ENCODE peak calls at places on chromosomes 3 and 15, in five cellular contexts. S, H, I, Q and G are unnamed samples. For H3K4me1, the result is how much of the 10 kb centered on the place peaks cover.

GRCh38 chr3:18657858-18658820 is 233.0 kb upstream of the SATB1 start:
- DNase-seq in I (no peak), H (peak), S (no peak), Q (peak), G (peak)

GRCh38 chr3:54133196-54133595 is 10.8 kb downstream of the CACNA2D3 start:
- DNase-seq in I (no peak), Q (no peak), S (no peak), H (peak), G (no peak)

GRCh38 chr15:38696120-38696727 is 131.6 kb upstream of the RASGRP1 start:
- DNase-seq in H (no peak), S (no peak), Q (no peak), I (no peak), G (no peak)

GRCh38 chr3:48220746-48221145 is 2.5 kb upstream of the CAMP start:
- DNase-seq in I (no peak), Q (no peak), H (no peak), S (no peak), G (no peak)

GRCh38 chr15:40217166-40217785 is 21.6 kb upstream of the PAK6 start:
- DNase-seq in S (peak), I (no peak), Q (peak), H (peak), G (peak)

GRCh38 chr3:58769065-58769464 is 102.5 kb upstream of the FAM3D start:
- DNase-seq in I (no peak), H (no peak), S (no peak), Q (no peak), G (no peak)

GRCh38 chr3:126507886-126508285 is 9.7 kb downstream of the UROC1 start:
- DNase-seq in I (no peak), S (no peak), Q (no peak), H (no peak), G (no peak)

GRCh38 chr3:196335469-196335868 is 2.7 kb downstream of the TM4SF19 start:
- DNase-seq in S (no peak), Q (no peak), H (no peak), I (no peak), G (no peak)

GRCh38 chr3:90132220-90132619 is 1024.8 kb downstream of the EPHA3 start:
- DNase-seq in S (no peak), H (no peak), Q (no peak), I (no peak), G (no peak)

GRCh38 chr15:26686547-26687187 is 86.2 kb downstream of the GABRB3 start:
- DNase-seq in I (no peak), H (no peak), S (no peak), Q (no peak), G (no peak)

GRCh38 chr15:87661481-87661880 is 595.1 kb downstream of the NTRK3 start:
- DNase-seq in H (peak), I (no peak), S (peak), Q (no peak), G (no peak)

GRCh38 chr3:105369501-105370371 is 3.0 kb downstream of the ALCAM start:
- DNase-seq in I (peak), H (peak), S (peak), Q (peak), G (peak)

GRCh38 chr3:150070271-150070670 is 99.6 kb upstream of the PFN2 start:
- DNase-seq in I (no peak), Q (no peak), H (no peak), S (no peak), G (no peak)

GRCh38 chr3:3603351-3603750 is 195.9 kb upstream of the LRRN1 start:
- DNase-seq in S (no peak), H (peak), I (no peak), Q (no peak), G (no peak)

GRCh38 chr3:132721479-132722164 is 587 bp downstream of the NPHP3 start:
- DNase-seq in Q (peak), H (peak), S (peak), I (peak), G (peak)
- TF ChIP-seq CTCF in Q (peak), H (no peak), S (no peak), I (peak), G (peak)

DNA sequence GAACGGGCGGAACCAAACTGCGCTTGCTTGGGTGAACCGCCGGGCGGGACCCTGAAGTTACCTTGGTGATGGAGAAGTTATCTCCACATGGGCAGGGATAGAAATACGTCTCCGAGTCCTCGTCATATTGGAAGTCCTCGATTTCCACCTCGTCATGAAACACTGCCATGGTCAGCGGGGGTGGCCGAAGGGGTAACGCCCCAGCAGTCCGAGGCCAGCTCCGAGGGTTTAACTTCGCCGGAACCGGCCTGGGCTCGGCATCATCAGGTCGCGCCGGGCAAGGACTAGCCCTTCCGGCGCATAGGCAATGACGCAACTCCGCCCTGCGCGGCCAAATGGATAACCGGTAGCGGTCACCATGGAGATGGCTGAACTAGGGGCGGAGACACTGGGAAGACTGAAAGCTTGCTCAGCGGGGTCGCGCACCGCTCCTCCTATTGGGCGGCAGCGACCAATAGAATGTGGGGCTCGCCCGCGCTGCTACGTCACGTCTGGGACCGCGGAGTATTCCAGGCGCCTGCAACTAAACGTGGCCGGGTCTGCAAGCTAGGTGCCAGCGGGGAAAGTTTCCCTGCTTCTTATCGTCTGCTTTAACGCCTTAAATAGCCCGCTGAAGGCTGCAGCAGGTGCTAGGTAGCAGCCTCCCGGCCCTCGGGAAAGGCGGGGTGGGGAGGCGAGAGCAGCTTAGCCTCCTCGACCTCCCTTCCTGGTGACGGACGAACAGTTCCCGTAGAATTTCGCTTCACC is at the start of the genes DPH3 and OXNAD1:
- DNase-seq in H (peak), Q (peak), S (peak), I (peak), G (peak)
- H3K4me1 ChIP-seq in H (under half), Q (under half), S (under half), I (under half), G (under half)

DNA sequence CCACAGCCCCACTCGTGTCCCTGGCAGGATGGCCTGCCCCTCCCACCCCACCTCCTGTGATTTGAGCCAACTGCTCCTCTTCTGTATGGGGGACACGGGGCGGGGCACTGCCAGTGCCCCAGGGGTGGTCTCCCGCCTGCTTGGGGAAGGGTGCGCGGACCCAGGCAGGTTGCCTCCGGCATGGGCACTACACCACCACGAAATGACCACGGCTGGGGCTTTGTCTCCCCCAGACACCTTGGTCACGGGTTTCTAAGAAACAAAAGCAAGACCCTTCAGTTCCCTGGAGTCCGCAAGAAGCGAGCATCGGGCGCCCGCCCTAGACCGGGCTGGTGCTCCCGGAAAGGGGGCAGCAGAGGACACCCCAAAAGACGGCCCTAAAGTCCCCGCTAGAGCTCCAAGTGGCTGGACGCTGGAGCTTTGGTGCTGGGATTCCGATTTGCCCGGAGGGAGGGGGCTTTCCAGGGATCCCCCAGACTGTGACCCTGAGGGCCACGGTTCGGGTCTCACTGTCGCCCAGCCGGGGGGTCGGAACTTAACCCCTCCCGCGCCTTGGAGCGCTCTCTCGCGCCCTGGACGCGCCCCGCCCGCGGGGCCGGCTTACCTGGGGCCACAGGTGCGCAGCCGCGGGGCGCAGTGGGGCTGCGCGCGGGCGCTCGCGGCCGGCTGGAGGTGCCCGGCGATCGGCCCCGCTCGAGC is 219.5 kb upstream of the PRICKLE2 start:
- DNase-seq in H (no peak), I (peak), S (no peak), Q (no peak), G (peak)
- TF ChIP-seq CTCF in H (no peak), I (no peak), S (no peak), Q (no peak), G (peak)

DNA sequence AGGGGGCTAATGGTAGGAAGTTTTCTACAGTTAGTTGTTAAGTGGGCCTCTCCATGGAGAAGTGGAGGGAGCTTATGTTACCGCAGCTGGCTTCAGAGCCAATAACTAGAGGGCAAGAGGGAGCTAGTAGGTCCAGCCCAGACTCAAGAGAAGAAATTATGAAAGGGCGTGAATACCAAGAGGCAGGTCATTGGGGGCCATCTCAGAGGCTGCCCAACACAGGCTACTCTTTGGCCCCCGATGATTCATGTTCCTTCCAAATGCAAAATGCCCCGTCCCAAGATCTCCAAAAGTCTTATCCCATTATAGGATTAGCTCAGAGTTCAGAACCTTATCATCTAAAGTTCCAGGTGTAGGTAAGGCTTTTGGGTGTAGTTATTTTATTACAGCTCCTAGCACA is 94.5 kb downstream of the FNDC3B start:
- DNase-seq in Q (no peak), S (no peak), I (no peak), H (no peak), G (no peak)
- H3K4me1 ChIP-seq in Q (half or more), S (half or more), I (under half), H (under half), G (half or more)